ENCODE peak calls at places on chromosomes 4 and X, in five cellular contexts. One of them, this sample, is unnamed.

GRCh38 chr4:108425988-108426387 is 194.4 kb upstream of the RPL34 start:
- DNase-seq in left lung: no peak
- DNase-seq in LoVo: no peak
- DNase-seq in colonic mucosa: no peak
- DNase-seq in ovary: no peak
- DNase-seq in this sample: no peak

GRCh38 chr4:86670739-86671138 is 76.6 kb downstream of the PTPN13 start:
- DNase-seq in left lung: no peak
- DNase-seq in LoVo: peak; percentile 44
- DNase-seq in colonic mucosa: no peak
- DNase-seq in ovary: no peak
- DNase-seq in this sample: no peak

GRCh38 chr4:26028793-26029511 is 114.9 kb downstream of the SMIM20 start:
- DNase-seq in left lung: peak; percentile 97
- DNase-seq in LoVo: no peak
- DNase-seq in colonic mucosa: peak; percentile 63
- DNase-seq in ovary: peak; percentile 80
- DNase-seq in this sample: no peak

GRCh38 chr4:128410037-128410436 is 122.4 kb upstream of the PGRMC2 start:
- DNase-seq in left lung: no peak
- DNase-seq in LoVo: no peak
- DNase-seq in colonic mucosa: no peak
- DNase-seq in ovary: no peak
- DNase-seq in this sample: no peak

GRCh38 chrX:50838820-50839600 is 25.0 kb upstream of the SHROOM4 start:
- DNase-seq in left lung: no peak
- DNase-seq in LoVo: peak; percentile 2
- DNase-seq in colonic mucosa: no peak
- DNase-seq in ovary: no peak
- DNase-seq in this sample: no peak

GRCh38 chrX:545488-545887 is 85.1 kb upstream of the SHOX start:
- DNase-seq in left lung: no peak
- DNase-seq in LoVo: no peak
- DNase-seq in colonic mucosa: no peak
- DNase-seq in ovary: no peak
- DNase-seq in this sample: no peak

GRCh38 chrX:104863466-104863865 is 297.5 kb downstream of the IL1RAPL2 start:
- DNase-seq in left lung: no peak
- DNase-seq in LoVo: no peak
- DNase-seq in colonic mucosa: no peak
- DNase-seq in ovary: no peak
- DNase-seq in this sample: no peak

GRCh38 chr4:70251250-70251944 is 9.0 kb downstream of the CSN3 start:
- DNase-seq in left lung: no peak
- DNase-seq in LoVo: no peak
- DNase-seq in colonic mucosa: no peak
- DNase-seq in ovary: no peak
- DNase-seq in this sample: no peak

GRCh38 chr4:87066403-87067119 is 131.8 kb downstream of the AFF1 start:
- DNase-seq in left lung: no peak
- DNase-seq in LoVo: no peak
- DNase-seq in colonic mucosa: no peak
- DNase-seq in ovary: no peak
- DNase-seq in this sample: no peak

GRCh38 chr4:96383349-96383748 is 543.5 kb downstream of the PDHA2 start:
- DNase-seq in left lung: no peak
- DNase-seq in LoVo: no peak
- DNase-seq in colonic mucosa: no peak
- DNase-seq in ovary: no peak
- DNase-seq in this sample: no peak

GRCh38 chrX:48590203-48591103 is 6.8 kb upstream of the WDR13 start:
- DNase-seq in left lung: no peak
- DNase-seq in LoVo: no peak
- DNase-seq in colonic mucosa: no peak
- DNase-seq in ovary: no peak
- DNase-seq in this sample: no peak

GRCh38 chr4:143286058-143286457 is 50.6 kb upstream of the GAB1 start:
- DNase-seq in left lung: no peak
- DNase-seq in LoVo: no peak
- DNase-seq in colonic mucosa: no peak
- DNase-seq in ovary: no peak
- DNase-seq in this sample: no peak

GRCh38 chrX:131746491-131746968 is 202.7 kb downstream of the OR13H1 start:
- DNase-seq in left lung: no peak
- DNase-seq in LoVo: peak; percentile 69
- DNase-seq in colonic mucosa: peak; percentile 91
- DNase-seq in ovary: peak; percentile 89
- DNase-seq in this sample: peak; percentile 38

GRCh38 chrX:155094468-155095061 is 23.3 kb downstream of the BRCC3 start:
- DNase-seq in left lung: no peak
- DNase-seq in LoVo: peak; percentile 14
- DNase-seq in colonic mucosa: no peak
- DNase-seq in ovary: no peak
- DNase-seq in this sample: peak; percentile 30

GRCh38 chr4:76881375-76881774 is 16.6 kb downstream of the SOWAHB start:
- DNase-seq in left lung: no peak
- DNase-seq in LoVo: peak; percentile 76
- DNase-seq in colonic mucosa: peak; percentile 85
- DNase-seq in ovary: no peak
- DNase-seq in this sample: peak; percentile 53

GRCh38 chr4:185039508-185040273 is 21.4 kb downstream of the HELT start:
- DNase-seq in left lung: no peak
- DNase-seq in LoVo: peak; percentile 75
- DNase-seq in colonic mucosa: peak; percentile 39
- DNase-seq in ovary: no peak
- DNase-seq in this sample: peak; percentile 32

GRCh38 chr4:35912174-35912573 is 332.1 kb downstream of the ARAP2 start:
- DNase-seq in left lung: no peak
- DNase-seq in LoVo: no peak
- DNase-seq in colonic mucosa: no peak
- DNase-seq in ovary: no peak
- DNase-seq in this sample: no peak

GRCh38 chrX:133468081-133468480 is 52.8 kb upstream of the GPC4 start:
- DNase-seq in left lung: no peak
- DNase-seq in LoVo: no peak
- DNase-seq in colonic mucosa: no peak
- DNase-seq in ovary: no peak
- DNase-seq in this sample: no peak

GRCh38 chrX:2689773-2690666 is 1.1 kb upstream of the CD99 start:
- DNase-seq in left lung: no peak
- DNase-seq in LoVo: no peak
- DNase-seq in colonic mucosa: peak; percentile 80
- DNase-seq in ovary: peak; percentile 53
- DNase-seq in this sample: no peak

GRCh38 chr4:156534205-156534604 is 437.4 kb downstream of the PDGFC start:
- DNase-seq in left lung: no peak
- DNase-seq in LoVo: no peak
- DNase-seq in colonic mucosa: no peak
- DNase-seq in ovary: no peak
- DNase-seq in this sample: no peak

GRCh38 chr4:23873717-23874535 is 15.9 kb downstream of the PPARGC1A start:
- DNase-seq in left lung: no peak
- DNase-seq in LoVo: no peak
- DNase-seq in colonic mucosa: no peak
- DNase-seq in ovary: no peak
- DNase-seq in this sample: no peak

GRCh38 chr4:152534541-152535231 is 1.2 kb downstream of the FBXW7 start:
- DNase-seq in left lung: peak; percentile 93
- DNase-seq in LoVo: no peak
- DNase-seq in colonic mucosa: peak; percentile 54
- DNase-seq in ovary: peak; percentile 49
- DNase-seq in this sample: peak; percentile 18

GRCh38 chr4:183443609-183444148 is 757 bp upstream of the CDKN2AIP start:
- DNase-seq in left lung: no peak
- DNase-seq in LoVo: no peak
- DNase-seq in colonic mucosa: no peak
- DNase-seq in ovary: no peak
- DNase-seq in this sample: peak; percentile 91

GRCh38 chr4:40688446-40689095 is 58.9 kb upstream of the RBM47 start:
- DNase-seq in left lung: no peak
- DNase-seq in LoVo: no peak
- DNase-seq in colonic mucosa: no peak
- DNase-seq in ovary: no peak
- DNase-seq in this sample: no peak

GRCh38 chr4:53592128-53592527 is 842 bp upstream of the LNX1 start:
- DNase-seq in left lung: no peak
- DNase-seq in LoVo: peak; percentile 34
- DNase-seq in colonic mucosa: peak; percentile 75
- DNase-seq in ovary: no peak
- DNase-seq in this sample: peak; percentile 80

GRCh38 chr4:137711502-137711901 is 179.2 kb upstream of the PCDH18 start:
- DNase-seq in left lung: no peak
- DNase-seq in LoVo: no peak
- DNase-seq in colonic mucosa: no peak
- DNase-seq in ovary: no peak
- DNase-seq in this sample: peak; percentile 25

GRCh38 chrX:111372065-111372464 is 39.9 kb downstream of the DCX start:
- DNase-seq in left lung: no peak
- DNase-seq in LoVo: no peak
- DNase-seq in colonic mucosa: no peak
- DNase-seq in ovary: no peak
- DNase-seq in this sample: peak; percentile 45

GRCh38 chr4:101953949-101954348 is 163.4 kb downstream of the BANK1 start:
- DNase-seq in left lung: no peak
- DNase-seq in LoVo: peak; percentile 8
- DNase-seq in colonic mucosa: no peak
- DNase-seq in ovary: no peak
- DNase-seq in this sample: no peak

GRCh38 chr4:69749771-69750170 is 10.6 kb downstream of the SULT1B1 start:
- DNase-seq in left lung: no peak
- DNase-seq in LoVo: no peak
- DNase-seq in colonic mucosa: no peak
- DNase-seq in ovary: no peak
- DNase-seq in this sample: no peak

GRCh38 chr4:109029987-109030386 is 267.1 kb upstream of the ETNPPL start:
- DNase-seq in left lung: no peak
- DNase-seq in LoVo: no peak
- DNase-seq in colonic mucosa: no peak
- DNase-seq in ovary: no peak
- DNase-seq in this sample: no peak

GRCh38 chr4:88244821-88245579 is 39.4 kb downstream of the PPM1K start:
- DNase-seq in left lung: no peak
- DNase-seq in LoVo: no peak
- DNase-seq in colonic mucosa: no peak
- DNase-seq in ovary: no peak
- DNase-seq in this sample: peak; percentile 6

GRCh38 chr4:83125738-83126141 is 11.2 kb upstream of the PLAC8 start:
- DNase-seq in left lung: no peak
- DNase-seq in LoVo: peak; percentile 67
- DNase-seq in colonic mucosa: peak; percentile 88
- DNase-seq in ovary: no peak
- DNase-seq in this sample: no peak

GRCh38 chr4:26197018-26197779 is 123.6 kb upstream of the RBPJ start:
- DNase-seq in left lung: no peak
- DNase-seq in LoVo: peak; percentile 76
- DNase-seq in colonic mucosa: no peak
- DNase-seq in ovary: no peak
- DNase-seq in this sample: no peak

GRCh38 chr4:25075129-25075528 is 44.4 kb upstream of the LGI2 start:
- DNase-seq in left lung: no peak
- DNase-seq in LoVo: no peak
- DNase-seq in colonic mucosa: no peak
- DNase-seq in ovary: no peak
- DNase-seq in this sample: no peak

GRCh38 chrX:69285881-69286545 is 120.8 kb upstream of the PJA1 start:
- DNase-seq in left lung: peak; percentile 84
- DNase-seq in LoVo: peak; percentile 31
- DNase-seq in colonic mucosa: peak; percentile 63
- DNase-seq in ovary: peak; percentile 89
- DNase-seq in this sample: peak; percentile 3

GRCh38 chrX:111511477-111511876 is at the start of gene SERTM2:
- DNase-seq in left lung: no peak
- DNase-seq in LoVo: no peak
- DNase-seq in colonic mucosa: no peak
- DNase-seq in ovary: no peak
- DNase-seq in this sample: peak; percentile 29

GRCh38 chrX:47380268-47380667 is 9.9 kb downstream of the ZNF157 start:
- DNase-seq in left lung: no peak
- DNase-seq in LoVo: no peak
- DNase-seq in colonic mucosa: peak; percentile 29
- DNase-seq in ovary: no peak
- DNase-seq in this sample: no peak

GRCh38 chrX:55240788-55241187 is 20.6 kb downstream of the PAGE5 start:
- DNase-seq in left lung: no peak
- DNase-seq in LoVo: no peak
- DNase-seq in colonic mucosa: no peak
- DNase-seq in ovary: no peak
- DNase-seq in this sample: no peak

GRCh38 chrX:13078739-13079444 is 34.5 kb upstream of the FAM9C start:
- DNase-seq in left lung: no peak
- DNase-seq in LoVo: peak; percentile 31
- DNase-seq in colonic mucosa: peak; percentile 54
- DNase-seq in ovary: peak; percentile 52
- DNase-seq in this sample: peak; percentile 83

GRCh38 chr4:39706829-39707511 is 9.0 kb downstream of the UBE2K start:
- DNase-seq in left lung: no peak
- DNase-seq in LoVo: no peak
- DNase-seq in colonic mucosa: no peak
- DNase-seq in ovary: no peak
- DNase-seq in this sample: no peak

This sample was measured in NCI-H146.